ENCODE peak calls at places on chromosomes 4 and X, in ten cellular contexts. F is CD8-positive, alpha-beta T cell; K is H7; G is NCI-H1417; Y is AG20443; B is HS-5; T is IMR-90; C is GOT3; I is SK-N-SH; Z is SW480. U is an unnamed sample.

GRCh38 chr4:81905966-81906365 is 434.3 kb upstream of the RASGEF1B start:
- DNase-seq in F (no peak), K (no peak), G (no peak), Y (no peak), B (no peak), T (no peak), C (no peak), I (no peak), Z (peak; percentile 11), U (peak; percentile 35)

GRCh38 chr4:146214238-146214637 is at the start of gene REELD1:
- DNase-seq in F (no peak), K (no peak), G (no peak), Y (no peak), B (no peak), T (no peak), C (no peak), I (no peak), Z (no peak), U (no peak)

GRCh38 chr4:159598602-159599001 is 495.7 kb downstream of the RAPGEF2 start:
- DNase-seq in F (no peak), K (no peak), G (no peak), Y (no peak), B (no peak), T (no peak), C (no peak), I (no peak), Z (no peak), U (no peak)

GRCh38 chr4:77044458-77045124 is 31.2 kb downstream of the CCNI start:
- DNase-seq in F (no peak), K (no peak), G (peak; percentile 63), Y (peak; percentile 14), B (no peak), T (peak; percentile 80), C (no peak), I (no peak), Z (peak; percentile 20), U (peak; percentile 24)

GRCh38 chr4:130486186-130486585 is 1390.2 kb downstream of the C4orf33 start:
- DNase-seq in F (no peak), K (no peak), G (no peak), Y (no peak), B (no peak), T (peak; percentile 49), C (no peak), I (no peak), Z (no peak), U (no peak)

GRCh38 chr4:173534439-173534838 is 4.4 kb upstream of the HAND2 start:
- DNase-seq in F (no peak), K (no peak), G (no peak), Y (no peak), B (no peak), T (no peak), C (no peak), I (peak; percentile 59), Z (no peak), U (no peak)

GRCh38 chrX:135384161-135384836 is 37.4 kb upstream of the SMIM10L2A start:
- DNase-seq in F (peak; percentile 18), K (no peak), G (no peak), Y (no peak), B (no peak), T (no peak), C (no peak), I (no peak), Z (no peak), U (no peak)

GRCh38 chr4:2060578-2061207 is 1.6 kb downstream of the NAT8L start:
- DNase-seq in F (no peak), K (peak; percentile 87), G (no peak), Y (no peak), B (no peak), T (no peak), C (no peak), I (peak; percentile 56), Z (no peak), U (no peak)

GRCh38 chr4:2832981-2833670 is 10.5 kb upstream of the ADD1 start:
- DNase-seq in F (no peak), K (peak; percentile 43), G (no peak), Y (no peak), B (no peak), T (no peak), C (no peak), I (no peak), Z (no peak), U (no peak)

GRCh38 chrX:43850612-43851011 is 31.6 kb downstream of the MAOB start:
- DNase-seq in F (no peak), K (no peak), G (no peak), Y (no peak), B (no peak), T (no peak), C (no peak), I (peak; percentile 30), Z (no peak), U (no peak)

GRCh38 chr4:8738471-8738931 is 133.1 kb downstream of the HMX1 start:
- DNase-seq in F (no peak), K (no peak), G (no peak), Y (no peak), B (no peak), T (no peak), C (no peak), I (peak; percentile 12), Z (no peak), U (no peak)

GRCh38 chr4:1398686-1399507 is 7.3 kb downstream of the NKX1-1 start:
- DNase-seq in F (peak; percentile 3), K (peak; percentile 46), G (no peak), Y (no peak), B (no peak), T (no peak), C (no peak), I (peak; percentile 12), Z (no peak), U (no peak)

GRCh38 chr4:43394976-43395375 is 502.5 kb downstream of the GRXCR1 start:
- DNase-seq in F (no peak), K (no peak), G (no peak), Y (no peak), B (no peak), T (peak; percentile 57), C (no peak), I (no peak), Z (no peak), U (no peak)

GRCh38 chrX:74925210-74926088 is at the start of gene NEXMIF:
- DNase-seq in F (peak; percentile 22), K (peak; percentile 38), G (no peak), Y (peak; percentile 60), B (peak; percentile 0), T (no peak), C (no peak), I (peak; percentile 77), Z (no peak), U (peak; percentile 45)

GRCh38 chr4:70903282-70903603 is 1.1 kb downstream of the MOB1B start:
- DNase-seq in F (no peak), K (peak; percentile 39), G (no peak), Y (no peak), B (no peak), T (no peak), C (no peak), I (peak; percentile 59), Z (no peak), U (no peak)

GRCh38 chr4:87659247-87659931 is 9.3 kb downstream of the DMP1 start:
- DNase-seq in F (no peak), K (no peak), G (no peak), Y (no peak), B (no peak), T (no peak), C (no peak), I (no peak), Z (no peak), U (no peak)

U was measured in GM10248.